ENCODE peak calls at places on chromosomes 3 and 15, in seven cellular contexts. T is right lobe of liver, I is transverse colon, H is cardiac muscle cell, G is endothelial cell of umbilical vein, V is WERI-Rb-1, Z is upper lobe of left lung. C is an unnamed sample. For H3K36me3 and H3K27me3, the result is how much of the 10 kb centered on the place peaks cover.

GRCh38 chr3:123757281-123757940 is 126.7 kb downstream of the MYLK start:
- DNase-seq in H (no peak), T (no peak), I (peak), Z (peak), G (no peak), V (no peak), C (no peak)

GRCh38 chr3:100097919-100098896 is 16.1 kb downstream of the FILIP1L start:
- DNase-seq in Z (peak), T (no peak), I (no peak), G (no peak), V (no peak), H (peak), C (no peak)

GRCh38 chr3:141104151-141104741 is 53.1 kb downstream of the SPSB4 start:
- DNase-seq in T (no peak), G (no peak), V (peak), I (no peak), Z (no peak), H (no peak), C (no peak)

GRCh38 chr3:72487078-72487765 is 361.0 kb downstream of the SHQ1 start:
- DNase-seq in H (no peak), V (no peak), G (peak), Z (peak), T (no peak), I (peak), C (peak)

GRCh38 chr15:95059346-95059905 is 828.1 kb downstream of the MCTP2 start:
- DNase-seq in H (no peak), T (no peak), G (no peak), V (no peak), Z (no peak), I (no peak), C (no peak)

GRCh38 chr15:72180771-72181324 is 16.7 kb downstream of the GRAMD2A start:
- DNase-seq in V (no peak), G (no peak), H (no peak), Z (peak), T (no peak), I (no peak), C (no peak)

GRCh38 chr3:172303181-172303580 is 145.1 kb downstream of the GHSR start:
- DNase-seq in Z (no peak), H (no peak), G (no peak), I (no peak), V (no peak), T (no peak), C (no peak)

GRCh38 chr15:41585140-41586047 is 26.4 kb downstream of the TYRO3 start:
- DNase-seq in Z (peak), V (no peak), I (peak), H (peak), G (peak), T (no peak), C (peak)

GRCh38 chr3:127822836-127823589 is 698 bp upstream of the MGLL start:
- DNase-seq in H (peak), G (no peak), Z (peak), I (peak), V (peak), T (peak), C (no peak)

GRCh38 chr3:67006460-67006859 is 8.4 kb downstream of the KBTBD8 start:
- DNase-seq in I (no peak), G (no peak), T (no peak), V (no peak), H (peak), Z (no peak), C (peak)

GRCh38 chr3:111621535-111621934 is 26.4 kb upstream of the ZBED2 start:
- DNase-seq in G (peak), H (peak), V (peak), I (no peak), T (no peak), Z (no peak), C (no peak)

GRCh38 chr3:145134738-145135137 is 1026.2 kb downstream of the PLOD2 start:
- DNase-seq in I (no peak), H (no peak), T (no peak), G (peak), Z (no peak), V (no peak), C (no peak)

GRCh38 chr15:65431731-65432130 is 9.0 kb upstream of the IGDCC4 start:
- DNase-seq in Z (no peak), V (no peak), G (no peak), H (no peak), T (no peak), I (no peak), C (no peak)

GRCh38 chr3:158918008-158918407 is 116.2 kb downstream of the MFSD1 start:
- DNase-seq in G (peak), V (peak), H (peak), T (no peak), I (peak), Z (peak), C (peak)

GRCh38 chr3:130342821-130343661 is 2.4 kb upstream of the COL6A5 start:
- DNase-seq in V (no peak), Z (no peak), I (no peak), G (no peak), T (no peak), H (no peak), C (no peak)

GRCh38 chr15:35719964-35720507 is 174.1 kb upstream of the DPH6 start:
- DNase-seq in I (no peak), H (no peak), V (no peak), T (no peak), Z (no peak), G (no peak), C (no peak)

GRCh38 chr3:181888234-181888633 is 176.5 kb downstream of the SOX2 start:
- DNase-seq in Z (no peak), T (no peak), G (no peak), I (no peak), V (no peak), H (no peak), C (no peak)

DNA sequence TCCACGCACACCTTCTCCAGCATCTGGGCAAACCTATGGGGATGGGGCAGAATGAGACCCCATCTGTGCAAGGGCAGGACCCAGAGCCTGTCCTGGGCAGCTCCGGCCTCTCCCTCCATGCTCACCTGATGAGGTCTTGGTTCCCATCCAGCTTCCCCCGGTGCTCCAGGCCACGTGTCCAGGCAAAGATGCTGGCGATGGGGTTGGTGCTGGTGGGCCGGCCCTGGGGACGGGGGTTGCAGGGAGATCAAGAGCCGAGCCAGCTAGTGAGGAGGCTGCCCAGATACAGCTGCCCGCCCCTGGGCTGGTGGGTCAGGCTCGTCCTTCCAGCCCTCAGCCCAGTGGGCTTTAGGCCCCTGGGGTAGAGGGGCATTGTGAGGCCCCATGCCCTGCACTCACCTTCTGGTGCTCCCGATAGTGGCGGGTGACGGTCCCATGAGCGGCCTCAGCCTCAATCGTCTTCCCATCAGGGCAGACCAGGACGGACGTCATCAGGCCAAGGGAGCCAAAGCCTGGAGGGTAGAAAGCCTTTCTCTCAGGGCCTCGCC is 17.3 kb downstream of the IDH2 start:
- DNase-seq in H (no peak), Z (no peak), T (no peak), G (no peak), I (no peak), V (no peak), C (no peak)
- H3K36me3 ChIP-seq in H (under half), Z (under half), T (under half), G (under half), I (under half), V (half or more), C (under half)

DNA sequence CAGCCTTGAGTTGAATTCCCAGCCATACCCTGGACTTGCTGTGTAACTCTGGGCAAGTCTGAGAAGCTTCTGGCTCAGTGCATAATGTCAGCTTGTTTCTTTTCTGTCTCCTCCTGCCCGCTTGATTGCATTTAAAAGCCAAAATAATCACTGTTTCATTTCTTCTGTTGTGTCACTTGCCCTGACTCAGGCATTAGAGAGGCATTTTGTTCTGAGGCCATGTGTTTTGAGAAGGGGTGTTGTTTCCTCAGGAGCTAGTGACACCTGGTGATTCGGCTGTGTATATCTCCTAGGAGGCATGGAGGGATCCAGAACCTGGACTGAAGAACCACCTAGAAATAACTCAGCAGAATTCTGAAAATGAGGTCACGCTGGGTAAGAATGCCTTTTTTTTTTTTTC is 16.0 kb downstream of the WDR73 start:
- DNase-seq in H (no peak), T (no peak), G (no peak), V (peak), Z (no peak), I (no peak), C (no peak)
- TF ChIP-seq CTCF in H (no peak), T (peak), G (no peak), V (no peak), Z (no peak), I (no peak), C (peak)

GRCh38 chr15:58063612-58064011 is 1.9 kb downstream of the ALDH1A2 start:
- DNase-seq in I (no peak), Z (no peak), H (no peak), G (no peak), V (no peak), T (no peak), C (no peak)

GRCh38 chr15:58065011-58065444 is 483 bp downstream of the ALDH1A2 start:
- DNase-seq in I (peak), Z (peak), H (no peak), V (no peak), G (peak), T (peak), C (no peak)

GRCh38 chr15:58066042-58066867 is 744 bp upstream of the ALDH1A2 start:
- DNase-seq in Z (peak), G (peak), H (peak), T (peak), I (peak), V (peak), C (peak)

GRCh38 chr15:58064119-58065010 is 1.1 kb downstream of the ALDH1A2 start:
- DNase-seq in V (no peak), G (peak), H (no peak), Z (no peak), T (no peak), I (no peak), C (no peak)

GRCh38 chr15:58065445-58066041 is at the start of gene ALDH1A2:
- DNase-seq in V (peak), H (peak), G (peak), I (peak), T (peak), Z (peak), C (no peak)
- H3K27me3 ChIP-seq in V (under half), H (half or more), G (under half), I (half or more), T (under half), Z (under half), C (under half)

GRCh38 chr15:48520376-48521155 is 124.9 kb downstream of the FBN1 start:
- DNase-seq in V (peak), I (no peak), T (no peak), G (peak), H (no peak), Z (no peak), C (no peak)
- H3K36me3 ChIP-seq in V (under half), I (under half), T (under half), G (under half), H (under half), Z (under half), C (half or more)

DNA sequence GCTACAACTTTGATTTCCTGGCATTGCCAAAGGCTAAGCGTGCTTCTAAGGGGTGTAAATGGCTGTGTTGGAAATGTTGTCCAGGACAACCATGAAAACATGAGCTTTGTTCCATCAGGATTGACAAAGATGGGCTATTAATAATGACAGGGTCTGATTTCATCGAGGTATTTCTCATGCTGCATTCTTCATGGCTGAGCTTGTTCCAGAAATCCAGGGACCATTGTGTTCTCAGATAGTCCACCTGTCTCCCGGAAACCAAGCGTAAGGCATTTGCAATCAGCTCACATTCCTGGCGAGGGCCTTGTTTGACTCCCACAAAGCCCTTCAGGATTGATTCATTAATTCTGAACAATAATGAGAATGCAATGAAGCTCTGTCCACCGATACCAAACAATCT is 111.3 kb downstream of the CD47 start:
- DNase-seq in V (no peak), H (no peak), Z (no peak), G (no peak), I (no peak), T (no peak), C (no peak)
- TF ChIP-seq CTCF in V (no peak), H (no peak), Z (no peak), G (no peak), I (no peak), T (no peak), C (no peak)

GRCh38 chr3:194141415-194142155 is 5.6 kb downstream of the HES1 start:
- DNase-seq in G (peak), H (peak), T (peak), V (no peak), I (peak), Z (peak), C (peak)

GRCh38 chr3:194142156-194142910 is 6.4 kb downstream of the HES1 start:
- DNase-seq in V (no peak), G (peak), T (peak), H (peak), Z (no peak), I (no peak), C (no peak)

GRCh38 chr3:194139085-194139976 is 3.4 kb downstream of the HES1 start:
- DNase-seq in G (peak), H (peak), V (peak), T (no peak), I (no peak), Z (no peak), C (peak)

GRCh38 chr3:194139977-194140351 is 4.0 kb downstream of the HES1 start:
- DNase-seq in T (no peak), V (no peak), Z (no peak), I (no peak), H (no peak), G (no peak), C (no peak)

DNA sequence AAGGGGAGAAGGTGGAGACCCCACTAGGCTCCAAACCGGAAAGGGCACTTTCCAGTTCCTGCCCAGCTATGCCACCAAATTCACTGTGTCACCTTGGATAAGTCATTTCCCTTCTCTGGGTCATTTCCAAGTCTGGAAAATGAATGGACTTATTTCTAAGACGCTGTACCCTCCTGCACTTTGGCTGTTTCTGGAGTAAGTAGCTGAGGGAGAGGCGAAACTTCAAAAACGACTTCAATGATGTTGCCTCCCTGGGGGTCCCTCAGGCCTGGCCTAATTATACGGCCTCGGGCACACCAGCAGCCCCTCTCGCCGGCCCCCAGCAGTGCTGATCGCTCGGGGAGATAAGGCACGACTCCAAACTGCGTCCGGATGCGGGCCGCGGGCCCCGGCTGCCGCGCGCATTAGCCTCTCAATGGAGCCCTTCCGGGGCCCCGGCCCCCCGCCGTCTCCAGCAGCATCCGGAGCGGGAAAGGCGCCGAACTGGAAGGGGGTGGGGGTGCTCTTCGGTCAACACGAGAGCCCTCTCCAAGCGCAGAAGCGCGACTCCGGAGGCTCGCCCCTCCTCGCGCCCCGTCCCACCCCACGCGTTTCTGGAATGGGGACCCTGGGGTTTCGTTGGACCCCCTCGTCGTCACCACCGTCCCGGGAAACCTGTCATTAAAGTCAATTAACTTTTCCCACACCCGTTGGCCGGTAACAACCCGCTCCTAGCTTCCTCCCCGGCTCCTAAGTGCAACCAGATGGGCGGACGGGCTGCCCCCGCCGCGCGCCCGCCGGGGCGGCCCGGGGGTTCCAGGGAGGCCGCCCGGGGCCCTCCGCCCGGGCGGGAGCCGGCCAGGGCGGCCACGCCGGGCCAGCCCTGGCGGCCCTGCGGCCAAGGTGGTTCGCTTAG is 4.8 kb downstream of the HES1 start:
- DNase-seq in I (peak), H (peak), G (peak), V (no peak), Z (peak), T (peak), C (peak)
- H3K27me3 ChIP-seq in I (under half), H (under half), G (under half), V (under half), Z (under half), T (under half), C (under half)

C was measured in brain microvascular endothelial cell.